ENCODE peak calls at places on chromosomes 4 and X, in six cellular contexts. X is T-helper 2 cell; B is activated naive CD8-positive, alpha-beta T cell treated with anti-CD3 and anti-CD28 coated beads, Interleukin-2, amount 50 U/mL, for 24 hours; M is stimulated activated CD8-positive, alpha-beta memory T cell treated with anti-CD3 and anti-CD28 coated beads, Interleukin-12 subunit alpha, Interleukin-12 subunit beta, amount 100 ng/mL, for 1 hour; N is WERI-Rb-1; W is GM18507. Q is an unnamed sample.

GRCh38 chrX:154091678-154092077 is 5.8 kb downstream of the MECP2 start:
- DNase-seq in N (peak; percentile 65), W (no peak), X (no peak), M (no peak), B (peak; percentile 23), Q (no peak)

GRCh38 chr4:139763668-139764067 is 98.0 kb downstream of the MGST2 start:
- DNase-seq in M (no peak), X (no peak), B (no peak), W (no peak), N (no peak), Q (no peak)

GRCh38 chr4:128572778-128573241 is 236.7 kb upstream of the JADE1 start:
- DNase-seq in M (no peak), X (no peak), N (no peak), B (no peak), W (no peak), Q (no peak)

GRCh38 chr4:107600456-107600855 is 119.6 kb downstream of the PAPSS1 start:
- DNase-seq in N (no peak), X (no peak), W (no peak), B (no peak), M (no peak), Q (no peak)

GRCh38 chr4:181728567-181728966 is 514.6 kb upstream of the TENM3 start:
- DNase-seq in M (no peak), W (no peak), B (no peak), X (no peak), N (no peak), Q (no peak)

GRCh38 chr4:150746156-150746555 is 164.2 kb downstream of the MAB21L2 start:
- DNase-seq in N (no peak), M (no peak), X (no peak), W (no peak), B (no peak), Q (no peak)

GRCh38 chr4:98510757-98511517 is 147.5 kb downstream of the TSPAN5 start:
- DNase-seq in X (peak; percentile 66), M (no peak), N (no peak), W (no peak), B (peak; percentile 34), Q (no peak)

GRCh38 chr4:2256781-2257191 is 5.1 kb downstream of the MXD4 start:
- DNase-seq in W (no peak), B (no peak), X (no peak), N (no peak), M (no peak), Q (peak; percentile 86)

GRCh38 chrX:21975827-21976226 is 35.3 kb downstream of the SMS start:
- DNase-seq in X (no peak), W (no peak), M (no peak), B (no peak), N (no peak), Q (peak; percentile 32)

GRCh38 chr4:149031399-149031798 is 589.2 kb upstream of the NR3C2 start:
- DNase-seq in M (no peak), N (no peak), W (no peak), X (peak; percentile 7), B (no peak), Q (no peak)

GRCh38 chr4:148216866-148217814 is 225.1 kb downstream of the NR3C2 start:
- DNase-seq in B (no peak), W (peak; percentile 2), M (no peak), N (no peak), X (peak; percentile 91), Q (no peak)

GRCh38 chrX:30513284-30513683 is 64.3 kb downstream of the TASL start:
- DNase-seq in M (no peak), B (no peak), X (no peak), W (no peak), N (no peak), Q (no peak)

GRCh38 chr4:106315476-106315967 is 487 bp downstream of the TBCK start:
- DNase-seq in M (peak; percentile 23), W (no peak), B (no peak), X (peak; percentile 57), N (no peak), Q (no peak)

GRCh38 chrX:42946544-42947223 is 168.7 kb upstream of the PPP1R2C start:
- DNase-seq in M (no peak), B (no peak), N (no peak), W (no peak), X (peak; percentile 29), Q (no peak)

GRCh38 chrX:135536883-135537282 is 16.4 kb downstream of the INTS6L start:
- DNase-seq in M (no peak), N (no peak), B (no peak), W (no peak), X (peak; percentile 47), Q (no peak)

GRCh38 chr4:163161536-163162205 is 5.0 kb downstream of the NAF1 start:
- DNase-seq in B (no peak), N (no peak), M (no peak), X (no peak), W (no peak), Q (peak; percentile 92)

Q was measured in osteoblast.